ENCODE peak calls at places on chromosomes 7 and 10, in six cellular contexts. One of them, this sample, is unnamed. For H3K4me1, the result is how much of the 10 kb centered on the place peaks cover.

GRCh38 chr10:43949351-43949750 is 300.7 kb upstream of the ZNF32 start:
- DNase-seq in H1: no peak
- DNase-seq in SK-N-SH: no peak
- DNase-seq in HCT116: no peak
- DNase-seq in HepG2: no peak
- DNase-seq in K562: no peak
- DNase-seq in this sample: no peak

GRCh38 chr7:157927313-157927925 is 590.6 kb downstream of the DNAJB6 start:
- DNase-seq in H1: no peak
- DNase-seq in SK-N-SH: no peak
- DNase-seq in HCT116: no peak
- DNase-seq in HepG2: no peak
- DNase-seq in K562: no peak
- DNase-seq in this sample: no peak

GRCh38 chr7:11078242-11078834 is 104.7 kb downstream of the PHF14 start:
- DNase-seq in H1: no peak
- DNase-seq in SK-N-SH: no peak
- DNase-seq in HCT116: no peak
- DNase-seq in HepG2: no peak
- DNase-seq in K562: no peak
- DNase-seq in this sample: no peak

GRCh38 chr7:1059200-1060091 is 15.1 kb downstream of the GPR146 start:
- DNase-seq in H1: peak
- DNase-seq in SK-N-SH: peak
- DNase-seq in HCT116: peak
- DNase-seq in HepG2: no peak
- DNase-seq in K562: peak
- DNase-seq in this sample: no peak

GRCh38 chr7:159120540-159120919 is 24.1 kb downstream of the VIPR2 start:
- DNase-seq in H1: no peak
- DNase-seq in SK-N-SH: no peak
- DNase-seq in HCT116: no peak
- DNase-seq in HepG2: no peak
- DNase-seq in K562: no peak
- DNase-seq in this sample: no peak

GRCh38 chr7:2560175-2560695 is 1.5 kb downstream of the IQCE start:
- DNase-seq in H1: no peak
- DNase-seq in SK-N-SH: peak
- DNase-seq in HCT116: no peak
- DNase-seq in HepG2: no peak
- DNase-seq in K562: no peak
- DNase-seq in this sample: no peak

GRCh38 chr7:128113839-128114238 is 82.6 kb upstream of the LRRC4 start:
- DNase-seq in H1: peak
- DNase-seq in SK-N-SH: no peak
- DNase-seq in HCT116: no peak
- DNase-seq in HepG2: no peak
- DNase-seq in K562: no peak
- DNase-seq in this sample: no peak

GRCh38 chr10:43214071-43214955 is 52.6 kb downstream of the RASGEF1A start:
- DNase-seq in H1: no peak
- DNase-seq in SK-N-SH: no peak
- DNase-seq in HCT116: no peak
- DNase-seq in HepG2: no peak
- DNase-seq in K562: no peak
- DNase-seq in this sample: no peak

GRCh38 chr7:45692031-45692430 is 117.9 kb downstream of the ADCY1 start:
- DNase-seq in H1: peak
- DNase-seq in SK-N-SH: no peak
- DNase-seq in HCT116: no peak
- DNase-seq in HepG2: no peak
- DNase-seq in K562: no peak
- DNase-seq in this sample: no peak

GRCh38 chr7:134174797-134175261 is 47.7 kb downstream of the LRGUK start:
- DNase-seq in H1: no peak
- DNase-seq in SK-N-SH: no peak
- DNase-seq in HCT116: peak
- DNase-seq in HepG2: peak
- DNase-seq in K562: peak
- DNase-seq in this sample: peak

GRCh38 chr10:94413374-94413773 is 11.0 kb downstream of the TBC1D12 start:
- DNase-seq in H1: no peak
- DNase-seq in SK-N-SH: no peak
- DNase-seq in HCT116: no peak
- DNase-seq in HepG2: no peak
- DNase-seq in K562: no peak
- DNase-seq in this sample: no peak

GRCh38 chr7:100366411-100367250 is 6.7 kb upstream of the PILRA start:
- DNase-seq in H1: no peak
- DNase-seq in SK-N-SH: no peak
- DNase-seq in HCT116: no peak
- DNase-seq in HepG2: no peak
- DNase-seq in K562: no peak
- DNase-seq in this sample: no peak

DNA sequence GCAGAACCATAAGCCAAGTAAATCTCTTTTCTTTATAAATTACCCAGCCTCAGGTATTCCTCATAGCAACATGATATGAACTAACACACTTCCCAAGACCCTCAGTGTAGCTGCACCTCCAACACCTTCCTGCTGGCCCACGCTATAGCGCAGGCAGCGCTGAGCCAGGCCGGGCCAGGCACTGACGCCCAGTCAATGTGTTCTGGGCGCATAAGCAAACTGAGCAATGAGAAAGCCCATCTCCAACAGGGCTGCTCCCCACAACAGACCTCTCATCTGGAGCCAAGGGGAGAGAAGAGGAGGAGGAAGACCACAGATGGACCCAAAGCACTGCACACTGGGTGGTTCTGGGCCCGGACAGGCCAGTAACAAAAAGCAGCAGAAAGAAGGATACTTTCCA is 40.8 kb downstream of the FAM53B start:
- DNase-seq in H1: no peak
- DNase-seq in SK-N-SH: no peak
- DNase-seq in HCT116: no peak
- DNase-seq in HepG2: no peak
- DNase-seq in K562: no peak
- DNase-seq in this sample: no peak
- H3K4me1 ChIP-seq in H1: under half
- H3K4me1 ChIP-seq in SK-N-SH: under half
- H3K4me1 ChIP-seq in HCT116: under half
- H3K4me1 ChIP-seq in HepG2: under half
- H3K4me1 ChIP-seq in K562: under half
- H3K4me1 ChIP-seq in this sample: under half

GRCh38 chr7:23014681-23015080 is 751 bp upstream of the HYCC1 start:
- DNase-seq in H1: no peak
- DNase-seq in SK-N-SH: no peak
- DNase-seq in HCT116: no peak
- DNase-seq in HepG2: no peak
- DNase-seq in K562: no peak
- DNase-seq in this sample: no peak
- H3K4me3 ChIP-seq in H1: no peak
- H3K4me3 ChIP-seq in SK-N-SH: no peak
- H3K4me3 ChIP-seq in HCT116: no peak
- H3K4me3 ChIP-seq in HepG2: peak
- H3K4me3 ChIP-seq in K562: no peak
- H3K4me3 ChIP-seq in this sample: peak

GRCh38 chr10:126734015-126734414 is 63.5 kb upstream of the C10orf90 start:
- DNase-seq in H1: no peak
- DNase-seq in SK-N-SH: no peak
- DNase-seq in HCT116: no peak
- DNase-seq in HepG2: no peak
- DNase-seq in K562: no peak
- DNase-seq in this sample: no peak
- TF ChIP-seq SIN3A in H1: no peak
- TF ChIP-seq SIN3A in SK-N-SH: no peak
- TF ChIP-seq SIN3A in HCT116: no peak
- TF ChIP-seq SIN3A in HepG2: no peak
- TF ChIP-seq SIN3A in K562: no peak
- TF ChIP-seq SIN3A in this sample: no peak

GRCh38 chr7:30916767-30917166 is 5.1 kb downstream of the AQP1 start:
- DNase-seq in H1: no peak
- DNase-seq in SK-N-SH: no peak
- DNase-seq in HCT116: no peak
- DNase-seq in HepG2: no peak
- DNase-seq in K562: no peak
- DNase-seq in this sample: no peak
- H3K4me1 ChIP-seq in H1: under half
- H3K4me1 ChIP-seq in SK-N-SH: under half
- H3K4me1 ChIP-seq in HCT116: under half
- H3K4me1 ChIP-seq in HepG2: under half
- H3K4me1 ChIP-seq in K562: half or more
- H3K4me1 ChIP-seq in this sample: under half

GRCh38 chr10:6721964-6722615 is 142.0 kb upstream of the PRKCQ start:
- DNase-seq in H1: no peak
- DNase-seq in SK-N-SH: no peak
- DNase-seq in HCT116: peak
- DNase-seq in HepG2: no peak
- DNase-seq in K562: no peak
- DNase-seq in this sample: peak
- H3K4me3 ChIP-seq in H1: no peak
- H3K4me3 ChIP-seq in SK-N-SH: peak
- H3K4me3 ChIP-seq in HCT116: peak
- H3K4me3 ChIP-seq in HepG2: no peak
- H3K4me3 ChIP-seq in K562: no peak
- H3K4me3 ChIP-seq in this sample: no peak

DNA sequence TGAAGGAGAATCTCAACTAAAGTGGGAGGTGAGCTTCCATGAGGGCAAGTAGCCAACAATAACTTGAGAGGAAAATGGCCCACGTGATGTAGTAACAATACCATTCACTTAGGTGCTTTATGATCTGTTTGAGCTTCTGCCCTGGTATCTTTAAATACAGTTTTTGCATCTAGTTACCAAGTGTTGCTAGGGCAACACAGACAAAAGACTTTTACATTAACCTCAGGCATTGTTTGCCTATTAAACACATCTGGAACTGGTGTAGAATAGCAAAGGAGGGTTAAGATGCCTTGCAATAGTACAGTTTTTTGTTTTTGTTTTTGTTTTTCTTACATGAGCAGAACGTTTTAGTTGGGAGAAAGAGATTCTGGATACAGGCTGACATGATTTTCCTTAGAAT is 97.7 kb upstream of the MTPN start:
- DNase-seq in H1: no peak
- DNase-seq in SK-N-SH: peak
- DNase-seq in HCT116: no peak
- DNase-seq in HepG2: no peak
- DNase-seq in K562: no peak
- DNase-seq in this sample: no peak
- TF ChIP-seq SIN3A in H1: no peak
- TF ChIP-seq SIN3A in SK-N-SH: no peak
- TF ChIP-seq SIN3A in HCT116: no peak
- TF ChIP-seq SIN3A in HepG2: no peak
- TF ChIP-seq SIN3A in K562: no peak
- TF ChIP-seq SIN3A in this sample: no peak

This sample was measured in Panc1.